ENCODE peak calls at places on chromosomes 1 and 21, in four cellular contexts. V is coronary artery, J is testis, A is GM23338. L is an unnamed sample.

GRCh38 chr1:94240822-94241221 is 3.4 kb upstream of the ARHGAP29 start:
- DNase-seq in V (no peak), A (peak), J (no peak), L (no peak)

GRCh38 chr1:179817789-179818188 is 59.8 kb downstream of the TOR1AIP2 start:
- DNase-seq in J (peak), V (no peak), A (no peak), L (no peak)

GRCh38 chr1:43466403-43466802 is 12.7 kb upstream of the HYI start:
- DNase-seq in A (no peak), V (no peak), J (no peak), L (no peak)

GRCh38 chr1:171107969-171108368 is 17.3 kb downstream of the FMO3 start:
- DNase-seq in A (peak), J (no peak), V (no peak), L (no peak)

GRCh38 chr1:174160109-174160473 is 771 bp downstream of the RABGAP1L start:
- DNase-seq in A (peak), V (peak), J (peak), L (peak)

GRCh38 chr1:16156848-16157495 is 1.1 kb upstream of the EPHA2 start:
- DNase-seq in J (no peak), V (no peak), A (no peak), L (no peak)

GRCh38 chr1:19454265-19455198 is 30.8 kb downstream of the CAPZB start:
- DNase-seq in J (no peak), V (no peak), A (no peak), L (no peak)

GRCh38 chr1:6105218-6105679 is 59.6 kb downstream of the KCNAB2 start:
- DNase-seq in J (no peak), V (no peak), A (no peak), L (no peak)

GRCh38 chr1:64366821-64367220 is 103.1 kb upstream of the CACHD1 start:
- DNase-seq in V (no peak), J (no peak), A (no peak), L (no peak)

GRCh38 chr1:13543451-13543911 is 29.7 kb upstream of the LRRC38 start:
- DNase-seq in J (no peak), A (no peak), V (no peak), L (no peak)

GRCh38 chr21:37469441-37469840 is 102.9 kb downstream of the DYRK1A start:
- DNase-seq in J (no peak), A (no peak), V (no peak), L (no peak)

GRCh38 chr1:26297057-26297790 is 9.2 kb downstream of the UBXN11 start:
- DNase-seq in J (no peak), A (no peak), V (no peak), L (no peak)

GRCh38 chr1:229788004-229788403 is 162.0 kb downstream of the URB2 start:
- DNase-seq in A (no peak), J (no peak), V (no peak), L (no peak)

GRCh38 chr1:37471345-37472231 is 2.8 kb upstream of the ZC3H12A start:
- DNase-seq in J (peak), V (peak), A (peak), L (peak)

GRCh38 chr1:118151312-118151937 is 33.6 kb downstream of the SPAG17 start:
- DNase-seq in J (peak), V (no peak), A (peak), L (peak)

GRCh38 chr1:52665173-52666020 is 32.4 kb downstream of the SHISAL2A start:
- DNase-seq in V (no peak), J (peak), A (no peak), L (no peak)

GRCh38 chr1:43284065-43284464 is 1.3 kb downstream of the C1orf210 start:
- DNase-seq in V (no peak), J (no peak), A (no peak), L (no peak)

GRCh38 chr1:234309598-234310459 is 63.4 kb upstream of the COA6 start:
- DNase-seq in J (peak), A (peak), V (no peak), L (peak)

GRCh38 chr21:44836666-44837471 is 19.0 kb upstream of the SUMO3 start:
- DNase-seq in V (no peak), A (no peak), J (peak), L (peak)

GRCh38 chr1:234216116-234216703 is 157.0 kb upstream of the COA6 start:
- DNase-seq in J (no peak), A (no peak), V (no peak), L (no peak)

GRCh38 chr21:38323721-38324591 is 67.2 kb downstream of the KCNJ15 start:
- DNase-seq in J (no peak), V (peak), A (peak), L (no peak)

GRCh38 chr1:10827377-10828333 is 31.2 kb upstream of the CASZ1 start:
- DNase-seq in J (no peak), A (no peak), V (no peak), L (no peak)

GRCh38 chr1:44024031-44024902 is 7.0 kb downstream of the SLC6A9 start:
- DNase-seq in V (no peak), J (no peak), A (no peak), L (no peak)

GRCh38 chr1:226980565-226981385 is 40.7 kb downstream of the COQ8A start:
- DNase-seq in V (peak), A (no peak), J (no peak), L (peak)

GRCh38 chr1:41482001-41482765 is 2.3 kb downstream of the EDN2 start:
- DNase-seq in A (no peak), V (no peak), J (peak), L (peak)

GRCh38 chr1:204455063-204455830 is 39.4 kb downstream of the PIK3C2B start:
- DNase-seq in A (peak), V (no peak), J (no peak), L (no peak)

GRCh38 chr1:233304489-233305102 is 9.1 kb upstream of the PCNX2 start:
- DNase-seq in A (peak), V (no peak), J (no peak), L (no peak)

GRCh38 chr21:36069713-36070573 is at the start of gene CBR1:
- DNase-seq in A (peak), J (peak), V (peak), L (peak)

GRCh38 chr1:165580931-165581871 is 37.4 kb downstream of the LRRC52 start:
- DNase-seq in A (no peak), V (no peak), J (no peak), L (no peak)

DNA sequence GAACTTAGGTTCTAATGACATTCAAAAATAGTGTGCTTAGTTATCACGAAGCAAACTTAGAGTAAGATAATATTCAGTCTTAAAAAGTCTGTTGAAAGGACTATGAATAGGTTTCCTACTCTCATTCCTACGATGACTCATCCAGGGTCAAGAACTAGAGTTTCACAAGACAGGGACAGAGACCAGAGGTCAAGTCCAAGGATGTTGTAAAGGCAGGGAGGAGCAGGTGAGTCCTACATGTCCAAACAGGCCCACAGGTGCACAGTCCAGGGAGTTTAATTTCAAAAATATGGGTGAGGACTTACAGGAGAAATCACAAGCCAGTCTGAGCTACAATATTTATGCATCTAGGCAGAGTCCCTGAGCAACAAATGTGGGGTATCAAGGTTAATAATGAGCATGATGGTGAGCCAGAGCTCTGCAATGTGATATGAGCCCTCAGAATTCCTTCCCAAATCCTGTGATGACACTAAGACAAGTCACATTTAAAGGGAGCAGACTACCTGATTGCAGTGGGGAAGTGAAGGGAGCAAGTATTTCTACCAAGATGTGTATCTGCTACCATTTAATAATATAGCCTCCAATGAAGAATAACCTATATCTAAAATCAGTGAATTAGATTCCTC is 100.0 kb upstream of the NRIP1 start:
- DNase-seq in J (no peak), A (no peak), V (no peak), L (no peak)
- H3K4me3 ChIP-seq in J (no peak), A (no peak), V (no peak), L (no peak)

DNA sequence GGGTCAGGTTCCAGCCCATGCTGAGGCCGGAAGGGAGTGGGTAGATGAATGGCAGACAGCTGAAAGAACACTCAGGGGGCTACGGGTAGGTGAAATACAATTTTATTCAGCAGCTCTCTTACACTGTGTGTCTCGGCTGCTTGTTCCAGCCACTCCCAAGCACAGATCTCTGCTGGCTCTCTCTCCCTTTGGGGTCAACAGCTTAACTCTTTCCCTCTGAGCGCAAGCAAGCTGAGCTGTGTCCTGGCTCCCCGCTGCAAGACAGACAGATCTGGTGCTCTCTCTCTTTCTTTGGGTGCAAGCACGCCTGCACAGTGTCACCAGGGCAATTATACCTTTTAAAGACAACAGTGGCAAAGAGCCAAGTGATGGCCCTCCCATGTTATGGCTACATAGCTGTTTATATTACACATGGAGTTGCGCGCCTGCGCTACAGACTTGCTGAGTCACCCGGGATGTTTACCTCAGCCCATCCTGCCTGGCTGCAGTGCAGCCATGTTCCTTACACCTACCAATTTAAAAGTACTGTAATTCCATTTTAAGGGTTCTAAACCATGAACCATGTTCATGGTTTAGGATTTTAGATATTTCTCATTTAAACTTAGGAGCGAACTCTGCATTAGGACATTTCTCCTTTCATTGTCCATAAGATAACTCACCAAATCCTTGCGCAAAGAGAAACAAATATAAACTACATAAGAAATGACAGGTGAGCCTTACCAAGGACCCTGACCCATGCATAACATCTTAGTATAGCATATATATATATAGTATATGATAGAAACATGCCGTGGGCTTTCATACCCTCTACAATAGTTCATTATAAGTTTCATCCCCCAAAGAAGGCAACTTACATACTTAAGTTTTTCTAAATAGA is 396.5 kb downstream of the SMYD3 start:
- DNase-seq in J (no peak), V (no peak), A (no peak), L (no peak)
- H3K27ac ChIP-seq in J (no peak), V (no peak), A (no peak), L (no peak)

DNA sequence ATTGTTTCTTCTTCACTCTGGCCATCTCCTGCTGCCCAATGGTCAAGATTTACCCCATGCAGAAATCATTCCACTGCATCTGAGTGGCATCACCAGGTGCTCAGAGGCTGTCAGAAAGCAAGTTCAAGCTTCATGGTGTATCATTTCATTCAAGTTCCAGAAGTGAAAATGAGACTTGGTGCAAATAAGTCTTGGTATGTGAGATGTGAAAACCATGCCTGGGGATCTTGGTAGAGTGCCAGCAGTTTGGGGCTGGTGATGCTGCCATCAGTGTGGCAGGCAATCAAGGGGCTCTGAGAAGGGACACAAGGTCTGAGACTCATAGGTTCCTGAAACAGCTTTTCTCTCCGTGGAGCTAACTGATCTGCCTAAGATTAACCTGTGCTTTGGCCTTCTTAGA is 52.0 kb downstream of the CD2 start:
- DNase-seq in J (no peak), V (no peak), A (no peak), L (peak)
- H3K4me3 ChIP-seq in J (no peak), V (no peak), A (no peak), L (no peak)

DNA sequence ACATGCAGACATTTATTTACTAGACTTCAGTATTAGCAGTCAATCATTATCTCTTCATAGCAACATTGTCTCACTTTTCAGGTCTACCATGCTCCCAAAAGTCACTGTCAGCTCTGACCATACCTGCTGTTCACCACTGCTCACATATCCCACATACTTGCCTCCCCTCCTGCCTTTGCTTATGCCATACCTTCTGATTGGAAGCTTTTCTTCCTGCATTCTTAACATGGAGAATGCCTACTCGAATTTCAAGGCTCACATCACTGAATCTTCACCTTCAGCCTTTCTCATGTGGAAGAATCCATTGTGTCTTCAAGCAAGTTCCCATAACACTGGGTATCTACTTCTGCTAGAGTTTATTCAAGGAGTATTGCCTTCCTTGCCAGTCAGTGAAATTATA is 135.4 kb downstream of the NTNG1 start:
- DNase-seq in A (peak), J (no peak), V (no peak), L (no peak)
- H3K27ac ChIP-seq in A (no peak), J (no peak), V (no peak), L (no peak)

GRCh38 chr1:111196213-111196612 is 4.2 kb downstream of the DENND2D start:
- DNase-seq in V (no peak), A (no peak), J (no peak), L (no peak)
- H3K4me3 ChIP-seq in V (no peak), A (no peak), J (no peak), L (no peak)

GRCh38 chr1:2859219-2859880 is 57.9 kb upstream of the TTC34 start:
- DNase-seq in A (no peak), V (no peak), J (no peak), L (no peak)
- H3K27ac ChIP-seq in A (no peak), V (no peak), J (no peak), L (no peak)

GRCh38 chr1:162562452-162562828 is 918 bp downstream of the UAP1 start:
- DNase-seq in A (no peak), V (no peak), J (no peak), L (no peak)

GRCh38 chr1:162565460-162565859 is 3.9 kb downstream of the UAP1 start:
- DNase-seq in V (no peak), J (no peak), A (no peak), L (no peak)

GRCh38 chr1:162561616-162562451 is at the start of gene UAP1:
- DNase-seq in A (peak), V (peak), J (peak), L (no peak)

GRCh38 chr1:162566870-162567269 is 5.3 kb downstream of the UAP1 start:
- DNase-seq in V (no peak), J (no peak), A (no peak), L (no peak)

GRCh38 chr1:162564762-162565218 is 3.3 kb downstream of the UAP1 start:
- DNase-seq in J (no peak), V (no peak), A (no peak), L (no peak)
- H3K4me3 ChIP-seq in J (no peak), V (peak), A (no peak), L (no peak)

L was measured in thyroid gland.